ENCODE peak calls at places on chromosomes 6 and 20, in eight cellular contexts. P, X, F, O, Y, I, Z and H are unnamed samples.

GRCh38 chr6:56851104-56851503 is 103.8 kb upstream of the BEND6 start:
- DNase-seq in Y (peak; percentile 59), X (no peak), O (peak; percentile 31), Z (peak; percentile 47), F (no peak), P (no peak), I (no peak), H (no peak)

GRCh38 chr6:35262596-35262995 is 3.1 kb downstream of the ZNF76 start:
- DNase-seq in Z (peak; percentile 41), F (no peak), Y (no peak), X (no peak), I (peak; percentile 20), P (no peak), O (peak; percentile 37), H (no peak)

GRCh38 chr6:15023448-15023847 is 222.4 kb upstream of the JARID2 start:
- DNase-seq in I (no peak), X (no peak), P (no peak), F (no peak), Z (no peak), O (no peak), Y (no peak), H (no peak)

GRCh38 chr6:26183581-26184408 is 96.6 kb downstream of the HFE start:
- DNase-seq in X (peak; percentile 88), F (peak; percentile 82), P (no peak), Z (peak; percentile 54), O (peak; percentile 79), I (peak; percentile 76), Y (peak; percentile 90), H (no peak)

GRCh38 chr20:57425150-57426013 is 34.2 kb downstream of the RBM38 start:
- DNase-seq in P (peak; percentile 42), X (no peak), F (no peak), O (no peak), Y (no peak), I (peak; percentile 54), Z (no peak), H (peak; percentile 46)

GRCh38 chr20:44692932-44693476 is 22.2 kb upstream of the CCN5 start:
- DNase-seq in Z (peak; percentile 86), X (no peak), O (peak; percentile 95), Y (peak; percentile 98), F (peak; percentile 87), I (peak; percentile 97), P (no peak), H (no peak)

GRCh38 chr6:118743744-118744143 is 92.4 kb upstream of the CEP85L start:
- DNase-seq in F (no peak), P (no peak), I (no peak), O (peak; percentile 41), X (no peak), Y (no peak), Z (peak; percentile 30), H (no peak)

GRCh38 chr6:26025047-26025893 is 62.0 kb upstream of the HFE start:
- DNase-seq in Y (peak; percentile 76), O (peak; percentile 19), I (peak; percentile 59), P (no peak), Z (no peak), F (no peak), X (no peak), H (no peak)

GRCh38 chr6:162736933-162737332 is 9.2 kb downstream of the PACRG start:
- DNase-seq in Z (no peak), Y (no peak), I (no peak), F (no peak), X (no peak), O (no peak), P (no peak), H (no peak)

GRCh38 chr6:1014431-1014807 is 297.5 kb upstream of the FOXQ1 start:
- DNase-seq in X (no peak), F (no peak), O (no peak), P (no peak), I (no peak), Z (no peak), Y (no peak), H (no peak)

GRCh38 chr20:58593880-58594473 is 57.1 kb upstream of the STX16 start:
- DNase-seq in Y (no peak), I (no peak), X (no peak), Z (no peak), P (no peak), O (no peak), F (no peak), H (no peak)

GRCh38 chr20:44186674-44187053 is 324 bp downstream of the JPH2 start:
- DNase-seq in X (no peak), Z (no peak), Y (peak; percentile 35), O (peak; percentile 16), P (no peak), I (no peak), F (no peak), H (no peak)

GRCh38 chr20:32125511-32125910 is 16.0 kb downstream of the TM9SF4 start:
- DNase-seq in I (no peak), Y (no peak), F (no peak), P (no peak), X (no peak), Z (no peak), O (no peak), H (no peak)

GRCh38 chr6:142902636-142903053 is 42.3 kb downstream of the HIVEP2 start:
- DNase-seq in Y (peak; percentile 96), X (peak; percentile 58), Z (peak; percentile 79), O (peak; percentile 93), I (peak; percentile 84), P (peak; percentile 60), F (peak; percentile 81), H (peak; percentile 67)

GRCh38 chr6:27592107-27592480 is 119.2 kb upstream of the ZNF184 start:
- DNase-seq in F (no peak), I (peak; percentile 10), P (no peak), O (no peak), X (no peak), Z (no peak), Y (peak; percentile 25), H (no peak)